ENCODE peak calls at places on chromosomes 6 and 20, in four cellular contexts. N is CD4-positive, alpha-beta memory T cell; P is GM12865; Q is Right ventricle myocardium superior. M is an unnamed sample.

GRCh38 chr6:163741743-163742363 is 327.3 kb downstream of the QKI start:
- DNase-seq in Q (peak; percentile 48), P (no peak), N (no peak), M (no peak)

GRCh38 chr6:35291491-35291890 is 6.1 kb upstream of the DEF6 start:
- DNase-seq in P (no peak), N (no peak), Q (no peak), M (no peak)

GRCh38 chr6:30060634-30060981 is 457 bp upstream of the POLR1H start:
- DNase-seq in P (peak; percentile 26), N (no peak), Q (peak; percentile 54), M (peak; percentile 34)

GRCh38 chr6:33705268-33705885 is 6.1 kb downstream of the UQCC2 start:
- DNase-seq in P (no peak), N (no peak), Q (no peak), M (no peak)

GRCh38 chr6:28953039-28953872 is 29.5 kb upstream of the TRIM27 start:
- DNase-seq in Q (no peak), N (peak; percentile 62), P (peak; percentile 82), M (no peak)

GRCh38 chr6:53119772-53120409 is 28.8 kb downstream of the GCM1 start:
- DNase-seq in P (no peak), Q (no peak), N (no peak), M (no peak)

GRCh38 chr20:63280929-63281545 is 8.4 kb downstream of the ARFGAP1 start:
- DNase-seq in N (no peak), P (no peak), Q (no peak), M (no peak)

GRCh38 chr20:11652128-11652527 is 265.6 kb upstream of the BTBD3 start:
- DNase-seq in Q (no peak), N (no peak), P (no peak), M (no peak)

GRCh38 chr20:17680128-17680835 is 1.8 kb downstream of the RRBP1 start:
- DNase-seq in N (no peak), Q (peak; percentile 72), P (no peak), M (peak; percentile 71)

GRCh38 chr6:136763716-136764521 is 28.4 kb downstream of the MAP3K5 start:
- DNase-seq in P (peak; percentile 88), Q (no peak), N (no peak), M (no peak)

GRCh38 chr20:31508517-31509244 is 5.6 kb upstream of the HM13 start:
- DNase-seq in N (no peak), Q (no peak), P (no peak), M (no peak)

GRCh38 chr20:53842301-53843099 is 227.9 kb downstream of the BCAS1 start:
- DNase-seq in N (peak; percentile 56), P (peak; percentile 67), Q (no peak), M (no peak)

GRCh38 chr6:582370-582769 is 74.5 kb downstream of the HUS1B start:
- DNase-seq in N (no peak), P (no peak), Q (no peak), M (no peak)

GRCh38 chr6:142035890-142036289 is 96.8 kb upstream of the GJE1 start:
- DNase-seq in P (no peak), Q (no peak), N (no peak), M (no peak)

GRCh38 chr6:168527451-168528210 is 86.6 kb downstream of the SMOC2 start:
- DNase-seq in N (no peak), P (no peak), Q (no peak), M (no peak)

GRCh38 chr6:49632712-49633111 is 3.9 kb downstream of the RHAG start:
- DNase-seq in P (no peak), Q (no peak), N (no peak), M (no peak)

GRCh38 chr6:18990313-18990978 is 603.3 kb downstream of the RNF144B start:
- DNase-seq in Q (peak; percentile 75), N (no peak), P (peak; percentile 60), M (peak; percentile 83)

GRCh38 chr20:21339499-21339898 is 36.4 kb downstream of the XRN2 start:
- DNase-seq in N (no peak), Q (no peak), P (no peak), M (no peak)

GRCh38 chr6:40903456-40903855 is 135.6 kb downstream of the UNC5CL start:
- DNase-seq in N (no peak), Q (no peak), P (no peak), M (no peak)

GRCh38 chr6:88626460-88626859 is 337.0 kb downstream of the RNGTT start:
- DNase-seq in P (no peak), N (no peak), Q (no peak), M (no peak)

GRCh38 chr6:29517245-29517644 is 29.5 kb upstream of the MAS1L start:
- DNase-seq in Q (no peak), P (no peak), N (no peak), M (no peak)

GRCh38 chr6:72260489-72260888 is 361.4 kb upstream of the KCNQ5 start:
- DNase-seq in N (no peak), Q (no peak), P (no peak), M (no peak)

GRCh38 chr20:58716476-58717277 is 24.1 kb downstream of the NPEPL1 start:
- DNase-seq in P (no peak), Q (peak; percentile 40), N (no peak), M (peak; percentile 7)

GRCh38 chr20:36173451-36173933 is 19.0 kb downstream of the EPB41L1 start:
- DNase-seq in P (peak; percentile 18), N (peak; percentile 14), Q (peak; percentile 51), M (no peak)

GRCh38 chr20:51481311-51481997 is 61.1 kb downstream of the NFATC2 start:
- DNase-seq in P (peak; percentile 71), N (peak; percentile 48), Q (no peak), M (no peak)

GRCh38 chr6:22904413-22904812 is 335.0 kb downstream of the HDGFL1 start:
- DNase-seq in N (no peak), P (no peak), Q (no peak), M (no peak)

GRCh38 chr20:9059931-9060330 is 9.0 kb upstream of the PLCB4 start:
- DNase-seq in N (no peak), P (no peak), Q (no peak), M (no peak)

GRCh38 chr20:62066339-62066982 is 780 bp upstream of the TAF4 start:
- DNase-seq in Q (peak; percentile 61), N (no peak), P (peak; percentile 64), M (no peak)

GRCh38 chr6:145929037-145929633 is 35.0 kb downstream of the SHPRH start:
- DNase-seq in P (peak; percentile 38), N (peak; percentile 28), Q (no peak), M (no peak)

GRCh38 chr6:128841518-128841917 is 41.4 kb upstream of the LAMA2 start:
- DNase-seq in N (no peak), Q (no peak), P (no peak), M (no peak)

GRCh38 chr6:121999458-122000065 is 399.9 kb upstream of the HSF2 start:
- DNase-seq in Q (no peak), P (no peak), N (no peak), M (no peak)

GRCh38 chr6:134065706-134066105 is 13.3 kb upstream of the SLC2A12 start:
- DNase-seq in Q (no peak), N (no peak), P (peak; percentile 41), M (no peak)

GRCh38 chr20:36465109-36466080 is 75.9 kb upstream of the MYL9 start:
- DNase-seq in N (no peak), Q (peak; percentile 58), P (peak; percentile 31), M (peak; percentile 72)

GRCh38 chr20:29326376-29327070 is 1930.9 kb upstream of the DEFB115 start:
- DNase-seq in N (no peak), P (no peak), Q (no peak), M (no peak)

GRCh38 chr20:53917145-53918009 is 153.0 kb downstream of the BCAS1 start:
- DNase-seq in P (peak; percentile 90), N (no peak), Q (peak; percentile 70), M (peak; percentile 67)

GRCh38 chr6:108565091-108565766 is 4.5 kb downstream of the FOXO3 start:
- DNase-seq in Q (no peak), N (peak; percentile 73), P (peak; percentile 89), M (no peak)

GRCh38 chr6:30847971-30848441 is 36.3 kb upstream of the DDR1 start:
- DNase-seq in N (no peak), P (no peak), Q (no peak), M (no peak)

GRCh38 chr6:42188406-42188805 is 6.3 kb downstream of the GUCA1B start:
- DNase-seq in Q (no peak), P (no peak), N (no peak), M (no peak)

M was measured in left cardiac atrium.